ENCODE peak calls at places on chromosomes 2 and 18, in ten cellular contexts. W is fibroblast of mammary gland; V is anterior cingulate cortex; I is AG04450; R is stimulated activated CD8-positive, alpha-beta memory T cell treated with anti-CD3 and anti-CD28 coated beads, Interleukin-7, amount 100 ng/mL, for 4 hours; Q is tibial nerve; A is NCI-H2081; Y is astrocyte of the spinal cord; C is amniotic epithelial cell; D is activated gamma-delta T cell treated with Interleukin-2 at 50 U/mL for 16 hours. E is an unnamed sample.

GRCh38 chr18:49959176-49959575 is 145.8 kb upstream of the ACAA2 start:
- DNase-seq in R (no peak), V (no peak), C (no peak), W (no peak), A (no peak), I (no peak), D (peak), Y (no peak), Q (no peak), E (peak)

GRCh38 chr2:202339052-202339870 is 36.9 kb upstream of the BMPR2 start:
- DNase-seq in C (no peak), D (no peak), R (no peak), I (peak), Q (no peak), V (no peak), A (peak), W (peak), Y (peak), E (no peak)

GRCh38 chr2:85888020-85888744 is 608 bp downstream of the ST3GAL5 start:
- DNase-seq in W (no peak), Q (no peak), D (peak), V (peak), A (peak), C (no peak), R (peak), Y (no peak), I (no peak), E (peak)

GRCh38 chr2:67898605-67899004 is 164.2 kb downstream of the C1D start:
- DNase-seq in V (no peak), A (no peak), I (no peak), R (no peak), W (peak), Y (peak), D (no peak), C (no peak), Q (no peak), E (no peak)

GRCh38 chr2:133940134-133940533 is 313.7 kb upstream of the MGAT5 start:
- DNase-seq in Y (no peak), A (no peak), C (no peak), Q (no peak), R (no peak), V (no peak), W (no peak), D (no peak), I (no peak), E (no peak)

GRCh38 chr2:46262248-46262938 is 34.8 kb upstream of the EPAS1 start:
- DNase-seq in V (no peak), R (no peak), Q (no peak), C (no peak), Y (no peak), A (no peak), I (no peak), D (no peak), W (no peak), E (no peak)

GRCh38 chr18:58603365-58604067 is 25.4 kb downstream of the ALPK2 start:
- DNase-seq in R (no peak), C (peak), V (no peak), W (peak), Y (peak), I (no peak), D (no peak), Q (no peak), A (no peak), E (no peak)

GRCh38 chr2:119741001-119741400 is 18.7 kb upstream of the PTPN4 start:
- DNase-seq in I (no peak), V (no peak), R (no peak), A (no peak), C (no peak), Y (no peak), W (peak), Q (no peak), D (no peak), E (no peak)

GRCh38 chr2:14944562-14945346 is 312.2 kb downstream of the LRATD1 start:
- DNase-seq in R (no peak), Y (peak), I (peak), C (no peak), W (peak), Q (no peak), D (no peak), V (no peak), A (peak), E (no peak)

GRCh38 chr2:239365782-239366435 is 34.9 kb downstream of the HDAC4 start:
- DNase-seq in I (no peak), Q (no peak), A (no peak), W (no peak), V (no peak), Y (no peak), R (no peak), C (no peak), D (no peak), E (no peak)

GRCh38 chr2:56175779-56176178 is 8.0 kb upstream of the CCDC85A start:
- DNase-seq in V (no peak), A (no peak), Y (no peak), R (no peak), Q (no peak), D (no peak), C (no peak), I (no peak), W (no peak), E (no peak)

GRCh38 chr2:10004836-10005235 is 38.5 kb upstream of the KLF11 start:
- DNase-seq in D (no peak), R (no peak), V (no peak), I (no peak), C (no peak), Y (no peak), W (no peak), Q (no peak), A (no peak), E (no peak)

GRCh38 chr18:58639751-58640427 is 11.0 kb upstream of the ALPK2 start:
- DNase-seq in I (peak), Y (peak), Q (no peak), D (no peak), W (peak), V (no peak), A (no peak), R (no peak), C (peak), E (no peak)

E was measured in immature natural killer cell.